ENCODE peak calls at places on chromosomes 5 and 9, in ten cellular contexts. T is NCI-H82, Y is PC-3, D is GM13977, I is cardiac muscle cell, E is fibroblast of villous mesenchyme, V is ureter, O is NCI-H774, Q is NCI-H1092 treated with DMSO at 0.1 percent for 48 hours, H is lung. G is an unnamed sample.

GRCh38 chr5:43461066-43461465 is 22.6 kb downstream of the TMEM267 start:
- DNase-seq in T (no peak), Y (no peak), D (no peak), I (no peak), E (no peak), V (no peak), O (no peak), Q (no peak), H (no peak), G (no peak)

GRCh38 chr5:125575561-125576504 is 829.4 kb upstream of the ZNF608 start:
- DNase-seq in T (peak), Y (no peak), D (no peak), I (no peak), E (peak), V (no peak), O (peak), Q (peak), H (no peak), G (peak)

GRCh38 chr5:180950291-180950949 is 38.2 kb upstream of the BTNL3 start:
- DNase-seq in T (no peak), Y (peak), D (no peak), I (no peak), E (no peak), V (no peak), O (no peak), Q (no peak), H (no peak), G (no peak)

GRCh38 chr9:133377721-133378216 is 1.6 kb downstream of the STKLD1 start:
- DNase-seq in T (peak), Y (peak), D (no peak), I (peak), E (no peak), V (no peak), O (no peak), Q (no peak), H (no peak), G (no peak)

GRCh38 chr9:128099932-128100491 is 27.5 kb downstream of the PTGES2 start:
- DNase-seq in T (no peak), Y (no peak), D (no peak), I (peak), E (peak), V (no peak), O (no peak), Q (no peak), H (no peak), G (peak)

GRCh38 chr5:64836190-64836750 is 67.5 kb downstream of the CWC27 start:
- DNase-seq in T (no peak), Y (no peak), D (no peak), I (peak), E (peak), V (no peak), O (no peak), Q (no peak), H (no peak), G (peak)

GRCh38 chr5:91288117-91288516 is 95.0 kb downstream of the ARRDC3 start:
- DNase-seq in T (no peak), Y (no peak), D (no peak), I (peak), E (peak), V (no peak), O (no peak), Q (no peak), H (no peak), G (peak)

GRCh38 chr5:90802695-90803317 is 244.2 kb downstream of the ADGRV1 start:
- DNase-seq in T (peak), Y (peak), D (peak), I (peak), E (peak), V (no peak), O (peak), Q (peak), H (no peak), G (peak)

GRCh38 chr9:90830051-90830450 is 28.4 kb downstream of the SYK start:
- DNase-seq in T (no peak), Y (no peak), D (no peak), I (no peak), E (no peak), V (peak), O (no peak), Q (peak), H (no peak), G (no peak)

GRCh38 chr5:14417232-14417730 is 164.3 kb upstream of the OTULINL start:
- DNase-seq in T (no peak), Y (no peak), D (peak), I (peak), E (peak), V (no peak), O (no peak), Q (no peak), H (no peak), G (no peak)

GRCh38 chr5:2805080-2805479 is 53.6 kb upstream of the IRX2 start:
- DNase-seq in T (no peak), Y (peak), D (no peak), I (no peak), E (no peak), V (no peak), O (no peak), Q (no peak), H (peak), G (no peak)

GRCh38 chr5:141850183-141850768 is 27.9 kb downstream of the PCDH1 start:
- DNase-seq in T (peak), Y (peak), D (peak), I (peak), E (peak), V (peak), O (peak), Q (peak), H (peak), G (no peak)

GRCh38 chr5:53418409-53418808 is 62.0 kb upstream of the FST start:
- DNase-seq in T (no peak), Y (no peak), D (no peak), I (peak), E (no peak), V (no peak), O (peak), Q (no peak), H (no peak), G (no peak)

GRCh38 chr9:89773170-89773569 is 168.4 kb downstream of the GADD45G start:
- DNase-seq in T (no peak), Y (no peak), D (no peak), I (no peak), E (no peak), V (no peak), O (no peak), Q (no peak), H (no peak), G (no peak)

GRCh38 chr5:30279237-30279636 is 914.2 kb upstream of the CDH6 start:
- DNase-seq in T (no peak), Y (peak), D (no peak), I (no peak), E (no peak), V (no peak), O (no peak), Q (no peak), H (no peak), G (no peak)

GRCh38 chr5:176697929-176698520 is 50.7 kb downstream of the TSPAN17 start:
- DNase-seq in T (peak), Y (no peak), D (no peak), I (no peak), E (no peak), V (no peak), O (no peak), Q (peak), H (no peak), G (no peak)

GRCh38 chr5:30874234-30875034 is 319.1 kb upstream of the CDH6 start:
- DNase-seq in T (no peak), Y (no peak), D (no peak), I (no peak), E (no peak), V (no peak), O (no peak), Q (peak), H (no peak), G (no peak)

GRCh38 chr5:122849746-122850145 is 4.3 kb downstream of the SNX24 start:
- DNase-seq in T (no peak), Y (peak), D (no peak), I (peak), E (peak), V (no peak), O (no peak), Q (no peak), H (peak), G (no peak)

GRCh38 chr5:14265574-14265973 is 122.4 kb downstream of the TRIO start:
- DNase-seq in T (peak), Y (peak), D (no peak), I (peak), E (peak), V (no peak), O (no peak), Q (no peak), H (no peak), G (peak)

GRCh38 chr9:81841326-81841725 is 86.9 kb upstream of the SPATA31D4 start:
- DNase-seq in T (no peak), Y (no peak), D (no peak), I (no peak), E (no peak), V (no peak), O (no peak), Q (no peak), H (no peak), G (no peak)

GRCh38 chr5:75848077-75848476 is 130.8 kb upstream of the POC5 start:
- DNase-seq in T (no peak), Y (no peak), D (no peak), I (no peak), E (no peak), V (no peak), O (no peak), Q (no peak), H (no peak), G (no peak)

GRCh38 chr5:61053937-61054336 is 108.3 kb downstream of the SMIM15 start:
- DNase-seq in T (no peak), Y (peak), D (no peak), I (no peak), E (peak), V (no peak), O (no peak), Q (no peak), H (no peak), G (no peak)

GRCh38 chr9:104748359-104749031 is 1.0 kb downstream of the NIPSNAP3A start:
- DNase-seq in T (peak), Y (peak), D (no peak), I (peak), E (peak), V (no peak), O (no peak), Q (peak), H (no peak), G (peak)

GRCh38 chr9:84404095-84404686 is 63.6 kb upstream of the SLC28A3 start:
- DNase-seq in T (peak), Y (peak), D (peak), I (peak), E (no peak), V (no peak), O (peak), Q (no peak), H (no peak), G (peak)

GRCh38 chr9:106718996-106719395 is 144.0 kb upstream of the ZNF462 start:
- DNase-seq in T (no peak), Y (peak), D (no peak), I (peak), E (peak), V (no peak), O (no peak), Q (no peak), H (no peak), G (peak)

GRCh38 chr9:134995792-134996120 is 78.0 kb upstream of the FCN1 start:
- DNase-seq in T (no peak), Y (no peak), D (no peak), I (no peak), E (no peak), V (no peak), O (no peak), Q (no peak), H (no peak), G (no peak)

GRCh38 chr5:32865475-32865874 is 154.4 kb downstream of the NPR3 start:
- DNase-seq in T (no peak), Y (no peak), D (no peak), I (no peak), E (peak), V (no peak), O (no peak), Q (no peak), H (no peak), G (no peak)

GRCh38 chr5:54088081-54088480 is 222.3 kb downstream of the ARL15 start:
- DNase-seq in T (no peak), Y (no peak), D (no peak), I (peak), E (no peak), V (no peak), O (no peak), Q (no peak), H (no peak), G (peak)

GRCh38 chr5:91266184-91266705 is 116.9 kb downstream of the ARRDC3 start:
- DNase-seq in T (no peak), Y (peak), D (peak), I (peak), E (peak), V (no peak), O (peak), Q (no peak), H (no peak), G (peak)

GRCh38 chr9:130921483-130921806 is 17.6 kb downstream of the FIBCD1 start:
- DNase-seq in T (no peak), Y (no peak), D (no peak), I (no peak), E (no peak), V (no peak), O (no peak), Q (no peak), H (no peak), G (no peak)

GRCh38 chr5:6574111-6574510 is 58.7 kb downstream of the NSUN2 start:
- DNase-seq in T (no peak), Y (no peak), D (no peak), I (no peak), E (no peak), V (no peak), O (no peak), Q (no peak), H (peak), G (no peak)

GRCh38 chr5:124841829-124842712 is 95.6 kb upstream of the ZNF608 start:
- DNase-seq in T (peak), Y (no peak), D (no peak), I (peak), E (peak), V (no peak), O (no peak), Q (no peak), H (no peak), G (no peak)

GRCh38 chr5:16970260-16970659 is 34.2 kb upstream of the MYO10 start:
- DNase-seq in T (no peak), Y (no peak), D (no peak), I (no peak), E (no peak), V (no peak), O (no peak), Q (no peak), H (no peak), G (no peak)